ENCODE peak calls at places on chromosome 2, in six cellular contexts. C is breast epithelium, U is gastrocnemius medialis, W is ovary, X is A549, E is Peyer's patch. A is an unnamed sample.

GRCh38 chr2:1632006-1632348 is 112.3 kb downstream of the PXDN start:
- DNase-seq in C (no peak), U (no peak), W (no peak), X (no peak), E (no peak), A (no peak)

GRCh38 chr2:60534034-60534393 is 19.4 kb downstream of the BCL11A start:
- DNase-seq in C (no peak), U (no peak), W (no peak), X (no peak), E (no peak), A (no peak)

GRCh38 chr2:225104971-225105370 is 62.7 kb upstream of the DOCK10 start:
- DNase-seq in C (no peak), U (no peak), W (no peak), X (no peak), E (no peak), A (no peak)

GRCh38 chr2:2187196-2187595 is 143.9 kb downstream of the MYT1L start:
- DNase-seq in C (no peak), U (no peak), W (no peak), X (no peak), E (no peak), A (no peak)

GRCh38 chr2:48248251-48248933 is 281.6 kb upstream of the STON1 start:
- DNase-seq in C (no peak), U (peak; percentile 11), W (no peak), X (peak; percentile 70), E (no peak), A (no peak)

GRCh38 chr2:204036706-204037105 is 100.1 kb downstream of the ICOS start:
- DNase-seq in C (no peak), U (no peak), W (no peak), X (no peak), E (no peak), A (no peak)

GRCh38 chr2:190996338-190996946 is 17.5 kb downstream of the STAT1 start:
- DNase-seq in C (no peak), U (no peak), W (no peak), X (peak; percentile 74), E (no peak), A (no peak)

GRCh38 chr2:207744451-207744850 is 25.3 kb downstream of the FZD5 start:
- DNase-seq in C (no peak), U (no peak), W (no peak), X (no peak), E (no peak), A (no peak)

GRCh38 chr2:66573412-66573811 is 138.5 kb downstream of the MEIS1 start:
- DNase-seq in C (no peak), U (no peak), W (no peak), X (no peak), E (no peak), A (no peak)

GRCh38 chr2:112626604-112627059 is 19.1 kb upstream of the SLC20A1 start:
- DNase-seq in C (no peak), U (no peak), W (peak; percentile 47), X (peak; percentile 64), E (peak; percentile 78), A (peak; percentile 64)
- H3K4me3 ChIP-seq in C (peak overlapping the region; percentile 25), U (no peak overlapping the region), W (no peak overlapping the region), X (peak overlapping the region; percentile 15), E (peak overlapping the region; percentile 1), A (peak overlapping the region; percentile 22)

DNA sequence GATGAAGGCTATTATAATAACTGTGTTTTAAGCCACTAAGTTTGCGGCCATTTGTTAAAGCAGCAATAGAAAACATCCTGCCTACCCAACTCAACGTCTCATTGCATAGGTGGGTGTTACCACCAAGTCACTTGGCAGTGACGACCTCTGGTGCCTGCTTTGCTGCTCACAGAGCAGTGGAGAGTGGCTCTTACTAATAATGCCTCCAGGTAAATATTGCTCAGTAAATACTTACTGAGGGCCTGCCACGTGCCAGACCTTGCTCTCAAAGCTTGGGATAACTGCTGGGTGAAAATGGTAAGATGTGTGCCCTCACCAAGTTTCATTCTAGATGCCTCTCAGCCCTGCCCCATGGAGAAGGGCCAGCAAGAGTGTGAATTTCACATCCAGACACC is 27.7 kb downstream of the ITGA6 start:
- DNase-seq in C (no peak), U (no peak), W (no peak), X (no peak), E (no peak), A (peak; percentile 65)
- H3K4me1 ChIP-seq in C (peaks cover 9% of the 10 kb centered on the region), U (peaks cover 40% of the 10 kb centered on the region), W (peaks cover 2% of the 10 kb centered on the region), X (peaks cover 6% of the 10 kb centered on the region), E (no peaks in the 10 kb centered on the region), A (peaks cover 74% of the 10 kb centered on the region)

GRCh38 chr2:68505603-68506159 is 38.3 kb downstream of the APLF start:
- DNase-seq in C (no peak), U (no peak), W (no peak), X (no peak), E (no peak), A (no peak)
- TF ChIP-seq POLR2A in C (no peak), U (no peak), W (no peak), X (no peak), E (no peak), A (no peak)

DNA sequence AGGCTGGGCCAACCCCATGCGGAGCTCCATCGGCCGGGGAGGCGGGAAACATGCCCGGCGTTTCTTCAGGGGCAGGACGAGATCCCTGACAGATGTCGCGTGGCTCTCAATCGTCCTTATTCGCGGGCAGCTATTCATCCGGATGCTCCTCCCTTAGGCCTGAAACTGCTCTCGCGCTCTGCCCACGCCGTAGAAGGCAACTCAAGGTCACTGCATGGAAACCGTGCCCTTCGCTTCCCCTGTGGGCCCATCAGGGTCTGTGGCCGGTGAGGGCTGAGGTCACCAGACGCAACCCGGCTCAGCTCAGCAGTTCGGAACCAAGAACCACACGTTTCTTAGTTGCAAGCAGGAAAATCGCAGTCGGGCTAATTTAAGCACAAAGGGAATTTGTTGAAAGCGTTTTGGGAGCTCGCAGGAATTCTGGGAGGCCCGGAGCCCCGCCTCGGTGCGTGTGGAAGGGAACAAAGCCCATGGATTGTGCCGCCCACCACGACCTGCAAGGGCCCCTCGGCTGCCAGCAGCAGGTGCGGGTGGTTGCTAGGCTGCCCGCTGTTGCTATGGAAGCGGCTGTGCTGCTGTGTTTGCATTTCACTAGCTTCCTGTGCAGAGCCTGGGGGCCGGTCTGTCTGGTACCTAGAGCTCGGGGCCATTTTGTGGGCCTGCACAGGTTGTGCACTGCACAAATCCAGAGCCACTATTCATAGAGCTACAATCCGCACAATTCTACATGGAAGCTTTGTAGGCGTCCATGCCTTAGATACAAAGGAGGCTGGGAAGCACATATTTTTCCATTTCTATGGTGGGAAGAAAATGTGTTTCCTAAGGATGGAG is 6.1 kb upstream of the ALLC start:
- DNase-seq in C (no peak), U (no peak), W (peak; percentile 43), X (no peak), E (peak; percentile 83), A (peak; percentile 62)
- H3K4me3 ChIP-seq in C (peak overlapping the region; percentile 41), U (peak overlapping the region; percentile 17), W (peak overlapping the region; percentile 25), X (no peak overlapping the region), E (peak overlapping the region; percentile 17), A (peak overlapping the region; percentile 39)

DNA sequence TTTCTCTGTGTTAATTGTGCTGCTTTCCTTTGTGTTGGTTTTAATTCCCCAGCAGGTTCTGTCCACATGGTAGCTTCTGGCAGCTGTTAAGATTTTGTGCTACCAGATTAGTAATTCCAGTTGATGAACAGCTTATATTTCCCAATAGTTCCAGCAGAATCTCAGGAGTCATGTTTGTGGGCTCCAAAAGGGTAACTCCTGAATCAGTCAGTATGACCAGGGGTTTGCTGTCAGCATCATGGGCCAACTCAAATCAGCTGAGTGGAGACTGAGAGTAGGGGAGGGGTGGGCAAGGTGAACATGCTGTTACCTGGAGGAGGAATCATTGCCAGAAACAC is 120.2 kb upstream of the CXCR4 start:
- DNase-seq in C (no peak), U (no peak), W (no peak), X (no peak), E (no peak), A (no peak)
- H3K4me1 ChIP-seq in C (peaks cover 5% of the 10 kb centered on the region), U (peaks cover 10% of the 10 kb centered on the region), W (peaks cover 3% of the 10 kb centered on the region), X (peaks cover 11% of the 10 kb centered on the region), E (no peaks in the 10 kb centered on the region), A (peaks cover 51% of the 10 kb centered on the region)

DNA sequence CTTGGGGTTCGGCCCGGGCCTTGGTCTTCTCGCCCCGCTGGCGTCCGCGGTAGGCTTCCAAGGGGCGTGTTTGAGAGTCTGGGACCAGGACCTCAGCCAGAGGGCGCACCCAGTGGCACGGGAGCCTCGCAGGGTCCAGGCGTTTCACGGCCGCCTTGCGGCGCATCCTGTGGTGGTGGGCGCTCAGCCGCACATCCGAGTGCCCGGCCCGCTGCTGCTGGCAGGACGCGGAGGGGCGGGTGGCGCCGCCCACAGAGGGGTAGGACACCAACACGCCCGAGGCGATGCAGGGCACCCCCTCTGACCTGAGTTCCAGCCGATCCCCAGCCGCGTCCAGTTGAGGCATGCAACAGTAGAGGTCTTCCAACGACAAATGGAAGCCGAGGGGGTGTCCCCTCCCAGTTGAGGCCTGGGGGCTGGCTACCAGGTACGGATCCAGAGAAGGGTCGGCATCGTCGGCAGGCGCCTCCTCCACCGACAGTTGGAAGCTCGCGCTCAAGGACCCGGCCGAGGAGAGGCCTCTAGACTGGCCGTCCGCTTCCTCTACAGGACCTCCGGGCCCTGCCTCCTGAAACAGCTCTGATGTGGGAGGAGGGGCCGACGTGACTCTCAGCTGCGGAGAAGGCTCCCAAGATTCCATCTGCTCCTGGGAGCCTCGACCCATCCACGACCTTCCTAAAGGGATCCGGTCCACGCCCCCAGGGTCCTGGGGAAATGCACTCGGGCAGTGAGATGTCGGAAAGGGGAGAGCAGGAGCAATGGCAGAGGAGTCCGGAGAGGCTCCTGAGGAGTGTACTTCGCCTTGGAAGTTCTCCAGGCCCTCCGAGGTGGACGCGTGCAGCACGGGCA is 6.3 kb downstream of the C2orf81 start:
- DNase-seq in C (no peak), U (no peak), W (peak; percentile 59), X (no peak), E (peak; percentile 81), A (peak; percentile 51)
- TF ChIP-seq POLR2A in C (no peak), U (no peak), W (no peak), X (no peak), E (no peak), A (no peak)